ENCODE peak calls at places on chromosomes 4 and X, in four cellular contexts. N, D, X and L are unnamed samples.

GRCh38 chrX:22389544-22390243 is 117.0 kb downstream of the CBLL2 start:
- DNase-seq in N (peak), D (no peak), X (no peak), L (no peak)

GRCh38 chrX:150848914-150849365 is 49.5 kb downstream of the CD99L2 start:
- DNase-seq in N (peak), D (peak), X (peak), L (no peak)

GRCh38 chr4:10704050-10704810 is 19.7 kb upstream of the CLNK start:
- DNase-seq in N (no peak), D (no peak), X (no peak), L (no peak)

GRCh38 chrX:78886550-78886949 is 58.6 kb upstream of the P2RY10 start:
- DNase-seq in N (peak), D (no peak), X (no peak), L (no peak)

GRCh38 chr4:114017120-114017917 is 37.9 kb upstream of the ARSJ start:
- DNase-seq in N (no peak), D (no peak), X (no peak), L (no peak)

GRCh38 chr4:108168672-108169562 is at the start of gene LEF1:
- DNase-seq in N (no peak), D (no peak), X (peak), L (peak)

GRCh38 chr4:2292679-2293108 is 30.8 kb upstream of the MXD4 start:
- DNase-seq in N (no peak), D (no peak), X (no peak), L (no peak)

GRCh38 chrX:49838374-49838773 is 9.3 kb downstream of the PAGE4 start:
- DNase-seq in N (peak), D (peak), X (peak), L (peak)

GRCh38 chrX:40167240-40168182 is 69.8 kb upstream of the BCOR start:
- DNase-seq in N (no peak), D (no peak), X (peak), L (peak)

GRCh38 chr4:90039122-90039521 is 88.1 kb upstream of the CCSER1 start:
- DNase-seq in N (no peak), D (no peak), X (no peak), L (peak)

GRCh38 chr4:1200425-1201035 is 28.1 kb upstream of the SPON2 start:
- DNase-seq in N (no peak), D (no peak), X (peak), L (peak)

GRCh38 chrX:19479458-19479857 is 35.9 kb downstream of the MAP3K15 start:
- DNase-seq in N (no peak), D (peak), X (no peak), L (no peak)

GRCh38 chr4:2836391-2836859 is 7.2 kb upstream of the ADD1 start:
- DNase-seq in N (no peak), D (no peak), X (no peak), L (no peak)

GRCh38 chr4:123096038-123096437 is 173.6 kb upstream of the NUDT6 start:
- DNase-seq in N (peak), D (peak), X (peak), L (no peak)

GRCh38 chr4:149645790-149646189 is 169.9 kb downstream of the IQCM start:
- DNase-seq in N (no peak), D (no peak), X (no peak), L (peak)

GRCh38 chr4:175125410-175126068 is 207.4 kb downstream of the ADAM29 start:
- DNase-seq in N (no peak), D (no peak), X (no peak), L (no peak)

GRCh38 chrX:138889152-138889551 is 177.6 kb upstream of the FGF13 start:
- DNase-seq in N (no peak), D (no peak), X (no peak), L (no peak)

GRCh38 chr4:8153441-8153840 is 5.2 kb downstream of the ABLIM2 start:
- DNase-seq in N (no peak), D (no peak), X (no peak), L (no peak)

GRCh38 chr4:85644061-85644460 is 169.1 kb downstream of the ARHGAP24 start:
- DNase-seq in N (no peak), D (no peak), X (no peak), L (no peak)

GRCh38 chr4:173057906-173058305 is 110.7 kb upstream of the GALNT7 start:
- DNase-seq in N (no peak), D (no peak), X (no peak), L (no peak)

DNA sequence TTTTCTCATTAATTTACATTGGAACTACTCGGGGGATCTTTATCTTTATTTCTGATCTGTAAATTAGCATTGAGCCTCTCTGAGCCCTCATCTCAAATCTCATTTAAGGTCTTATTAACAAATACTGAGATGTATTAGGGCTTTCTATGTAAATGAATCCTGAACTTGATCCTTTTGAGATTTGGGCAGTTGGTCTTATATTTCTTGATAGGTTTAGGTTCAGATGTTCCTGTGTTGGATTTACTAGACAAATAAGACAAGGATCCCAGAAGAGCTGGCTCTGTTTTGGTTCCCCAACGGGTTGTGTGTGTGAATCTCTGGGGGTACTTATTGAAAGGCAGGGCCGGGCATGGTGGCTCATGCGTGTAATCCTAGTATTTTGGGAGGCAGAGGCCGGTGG is 36.1 kb downstream of the LONRF3 start:
- DNase-seq in N (no peak), D (no peak), X (no peak), L (no peak)
- TF ChIP-seq HMGXB4 in N (no peak), D (no peak), X (no peak), L (no peak)

DNA sequence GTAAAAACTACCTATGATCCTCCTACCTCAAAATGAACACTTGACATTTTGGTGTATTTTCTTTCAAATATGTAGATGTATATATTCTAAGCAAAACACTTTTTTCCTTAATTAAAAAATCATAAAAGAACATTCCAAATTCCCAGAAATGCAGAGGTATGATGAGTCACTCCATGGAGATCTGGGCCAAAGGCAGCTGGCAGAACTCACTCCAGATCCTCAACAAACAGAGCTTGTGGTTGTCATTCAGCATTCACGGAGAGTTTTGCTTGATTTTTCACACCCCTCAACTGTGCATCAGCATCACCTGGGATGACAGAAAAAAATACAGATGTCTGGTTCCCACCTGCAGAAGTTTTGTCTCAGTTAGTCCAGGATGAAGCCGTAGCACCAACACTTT is 144.6 kb downstream of the KIT start:
- DNase-seq in N (no peak), D (no peak), X (no peak), L (no peak)
- TF ChIP-seq HMGXB4 in N (no peak), D (no peak), X (no peak), L (no peak)

GRCh38 chr4:169010125-169011023 is at the start of gene CBR4:
- DNase-seq in N (peak), D (peak), X (peak), L (peak)

GRCh38 chr4:169000315-169000714 is 9.7 kb downstream of the CBR4 start:
- DNase-seq in N (no peak), D (no peak), X (no peak), L (no peak)

GRCh38 chr4:169009281-169010124 is 552 bp downstream of the CBR4 start:
- DNase-seq in N (peak), D (peak), X (peak), L (peak)

GRCh38 chr4:169008478-169008877 is 1.6 kb downstream of the CBR4 start:
- DNase-seq in N (no peak), D (no peak), X (peak), L (no peak)

DNA sequence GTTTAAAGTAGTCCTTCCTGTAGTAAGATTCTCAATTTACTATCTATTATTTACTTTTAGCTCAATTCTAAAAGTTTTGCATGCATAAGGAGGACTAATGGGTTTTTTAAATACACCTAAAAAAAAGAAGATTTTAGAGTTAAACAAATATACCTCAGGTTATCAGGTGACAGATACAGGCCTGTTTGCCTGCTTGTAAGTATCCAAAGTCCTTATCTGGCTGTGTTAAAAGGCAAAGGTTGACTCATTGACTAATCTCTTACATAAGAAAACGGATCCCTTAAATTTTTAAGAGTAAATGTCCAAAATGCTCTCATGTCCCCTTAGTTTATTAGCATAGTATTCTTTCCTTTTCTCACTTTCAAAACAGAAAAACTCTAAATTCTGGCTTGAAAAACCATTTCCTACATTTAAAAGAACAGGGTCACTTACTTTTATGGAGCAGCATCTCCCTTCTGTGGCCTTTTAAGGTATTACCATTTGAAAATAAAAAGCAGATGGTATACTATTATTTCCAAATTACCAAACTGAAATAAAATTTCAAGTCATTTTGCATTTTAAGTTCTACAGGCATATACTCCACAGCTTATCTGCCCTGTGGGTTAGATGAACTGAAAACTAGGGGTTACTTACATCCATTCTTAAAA is 4.5 kb downstream of the CBR4 start:
- DNase-seq in N (peak), D (peak), X (no peak), L (no peak)
- TF ChIP-seq HMGXB4 in N (no peak), D (no peak), X (no peak), L (no peak)

DNA sequence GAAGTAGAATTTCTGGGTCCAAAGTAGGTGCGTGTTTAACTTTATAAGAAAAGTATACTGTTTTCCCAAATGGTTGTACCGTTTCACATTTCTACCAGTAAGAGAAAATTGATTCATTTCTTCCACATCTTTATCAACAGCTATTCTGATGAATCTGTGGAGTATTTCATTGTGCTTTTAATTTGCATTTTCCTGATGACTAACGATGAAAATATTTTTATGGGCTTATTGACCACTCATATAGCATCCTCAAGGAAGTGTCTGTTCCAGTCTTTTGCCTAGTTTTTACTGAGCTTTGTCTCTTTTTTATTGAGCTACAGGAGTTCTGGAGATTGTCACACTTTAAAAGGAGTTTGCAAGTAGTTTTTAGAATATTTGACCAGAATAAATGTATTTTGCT is 92.6 kb downstream of the ASB9 start:
- DNase-seq in N (no peak), D (no peak), X (no peak), L (no peak)
- TF ChIP-seq HMGXB4 in N (no peak), D (no peak), X (no peak), L (no peak)

GRCh38 chr4:39308576-39308975 is 57.6 kb downstream of the RFC1 start:
- DNase-seq in N (no peak), D (no peak), X (no peak), L (no peak)
- TF ChIP-seq HMGXB4 in N (no peak), D (no peak), X (no peak), L (no peak)

GRCh38 chr4:54484361-54484760 is 173.4 kb upstream of the KIT start:
- DNase-seq in N (no peak), D (no peak), X (no peak), L (no peak)

GRCh38 chr4:54487491-54487890 is 170.3 kb upstream of the KIT start:
- DNase-seq in N (no peak), D (no peak), X (no peak), L (no peak)

DNA sequence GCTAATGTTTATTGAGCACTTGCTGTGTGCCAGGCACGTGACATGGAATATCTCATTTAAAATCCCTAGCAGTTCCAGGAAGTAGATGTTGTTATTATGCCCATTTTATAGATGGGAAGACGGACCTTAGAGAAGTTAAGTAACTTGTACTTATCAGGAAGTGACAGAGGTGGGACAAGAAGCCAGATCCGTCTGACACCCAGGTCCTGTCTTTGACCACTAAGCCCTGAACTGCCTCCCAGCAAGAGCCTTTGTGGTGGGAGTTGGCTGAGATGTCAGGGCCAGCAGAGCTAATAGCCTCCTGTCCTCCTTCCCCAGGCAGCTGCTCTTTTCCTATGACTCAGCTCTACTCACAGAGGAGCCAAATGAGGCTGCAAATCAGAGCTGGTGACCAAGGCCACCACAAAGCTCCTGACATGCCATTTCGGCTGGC is 175.2 kb upstream of the KIT start:
- DNase-seq in N (no peak), D (no peak), X (peak), L (no peak)
- TF ChIP-seq HMGXB4 in N (no peak), D (no peak), X (no peak), L (no peak)

GRCh38 chr4:96035727-96036126 is 195.8 kb downstream of the PDHA2 start:
- DNase-seq in N (peak), D (no peak), X (peak), L (no peak)
- TF ChIP-seq HMGXB4 in N (no peak), D (no peak), X (no peak), L (no peak)

GRCh38 chr4:81166431-81166830 is 48.6 kb downstream of the PRKG2 start:
- DNase-seq in N (no peak), D (no peak), X (no peak), L (no peak)
- TF ChIP-seq HMGXB4 in N (no peak), D (no peak), X (no peak), L (no peak)

DNA sequence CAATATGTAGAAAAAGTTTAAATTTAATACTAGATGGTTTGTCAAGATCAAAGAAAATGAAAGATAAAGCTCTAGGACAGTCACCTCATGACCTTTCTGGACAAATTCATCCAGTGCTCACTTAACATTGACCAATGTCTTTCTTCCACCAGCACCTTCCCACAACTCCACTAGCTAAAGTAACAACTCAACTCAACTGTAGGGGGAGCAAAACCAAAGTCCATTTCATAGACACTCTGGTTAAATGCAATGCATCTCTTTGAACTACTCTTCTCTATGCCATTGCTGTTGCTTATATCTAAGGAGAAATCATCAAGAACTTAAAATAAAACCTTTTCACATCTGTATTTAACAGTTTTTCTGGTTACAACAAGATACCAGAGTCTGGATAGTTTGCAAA is 25.1 kb downstream of the UGT2B4 start:
- DNase-seq in N (no peak), D (no peak), X (no peak), L (no peak)
- TF ChIP-seq HMGXB4 in N (no peak), D (no peak), X (no peak), L (no peak)